ENCODE peak calls at places on chromosomes 3 and 15, in nine cellular contexts. L, V, Q, A, X, R, S, O and K are unnamed samples.

GRCh38 chr15:48221261-48221660 is 15.2 kb downstream of the SLC12A1 start:
- DNase-seq in L (no peak), V (no peak), Q (no peak), A (no peak), X (no peak), R (no peak), S (no peak), O (no peak), K (no peak)

GRCh38 chr15:82129769-82130168 is 84.0 kb upstream of the MEX3B start:
- DNase-seq in L (no peak), V (no peak), Q (no peak), A (no peak), X (peak; percentile 87), R (no peak), S (no peak), O (peak; percentile 16), K (no peak)

GRCh38 chr15:80906159-80906775 is 83.4 kb downstream of the MESD start:
- DNase-seq in L (no peak), V (no peak), Q (no peak), A (no peak), X (peak; percentile 88), R (no peak), S (no peak), O (no peak), K (no peak)

GRCh38 chr3:139187154-139187553 is 142.5 kb upstream of the PRR23C start:
- DNase-seq in L (no peak), V (no peak), Q (no peak), A (peak; percentile 48), X (no peak), R (no peak), S (no peak), O (peak; percentile 26), K (no peak)

GRCh38 chr3:186220886-186221285 is 112.0 kb upstream of the ETV5 start:
- DNase-seq in L (no peak), V (peak; percentile 46), Q (no peak), A (no peak), X (no peak), R (peak; percentile 61), S (no peak), O (no peak), K (no peak)

GRCh38 chr15:81642451-81642990 is 268.5 kb upstream of the TMC3 start:
- DNase-seq in L (no peak), V (no peak), Q (no peak), A (no peak), X (no peak), R (no peak), S (peak; percentile 56), O (peak; percentile 56), K (no peak)

GRCh38 chr15:85782112-85782511 is 12.6 kb downstream of the KLHL25 start:
- DNase-seq in L (no peak), V (no peak), Q (no peak), A (no peak), X (no peak), R (no peak), S (no peak), O (no peak), K (no peak)

GRCh38 chr3:121803921-121804320 is 30.9 kb downstream of the IQCB1 start:
- DNase-seq in L (no peak), V (no peak), Q (no peak), A (no peak), X (no peak), R (no peak), S (no peak), O (no peak), K (no peak)

GRCh38 chr3:78148986-78149717 is 1109.3 kb downstream of the ROBO2 start:
- DNase-seq in L (no peak), V (no peak), Q (no peak), A (no peak), X (peak; percentile 59), R (no peak), S (no peak), O (no peak), K (no peak)

GRCh38 chr3:88775026-88775690 is 332.3 kb upstream of the EPHA3 start:
- DNase-seq in L (no peak), V (no peak), Q (no peak), A (no peak), X (no peak), R (no peak), S (no peak), O (no peak), K (no peak)

GRCh38 chr3:126082334-126083137 is 1.4 kb downstream of the SLC41A3 start:
- DNase-seq in L (no peak), V (no peak), Q (no peak), A (no peak), X (no peak), R (no peak), S (no peak), O (no peak), K (no peak)

GRCh38 chr3:159170436-159171003 is 368.7 kb downstream of the MFSD1 start:
- DNase-seq in L (no peak), V (no peak), Q (no peak), A (no peak), X (peak; percentile 59), R (no peak), S (no peak), O (no peak), K (no peak)

GRCh38 chr15:31262901-31263671 is 63.5 kb upstream of the KLF13 start:
- DNase-seq in L (no peak), V (no peak), Q (no peak), A (peak; percentile 40), X (no peak), R (peak; percentile 21), S (peak; percentile 82), O (no peak), K (peak; percentile 72)

DNA sequence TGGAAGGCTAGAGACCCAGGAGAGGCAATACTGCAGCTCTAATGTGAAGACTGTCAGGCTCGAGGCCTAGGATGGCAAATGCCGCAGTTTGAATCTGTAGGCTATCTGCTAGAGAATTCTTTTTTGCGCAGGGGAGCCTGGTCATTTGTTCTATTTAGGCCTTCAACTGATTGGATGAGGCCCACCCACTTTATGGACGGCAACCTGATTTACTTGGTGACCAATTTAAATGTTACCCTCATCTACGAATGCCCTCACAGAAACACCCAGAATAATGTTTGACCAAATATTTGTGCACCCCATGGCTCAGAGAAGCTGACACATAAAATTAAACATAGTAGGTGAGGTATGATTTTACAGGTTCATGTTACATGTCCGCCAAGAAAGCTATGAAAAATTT is 300.7 kb upstream of the GRM7 start:
- DNase-seq in L (no peak), V (no peak), Q (no peak), A (no peak), X (no peak), R (no peak), S (no peak), O (no peak), K (no peak)
- H3K4me3 ChIP-seq in L (no peak overlapping the region), V (no peak overlapping the region), Q (no peak overlapping the region), A (no peak overlapping the region), X (no peak overlapping the region), R (no peak overlapping the region), S (no peak overlapping the region), O (no peak overlapping the region), K (no peak overlapping the region)

GRCh38 chr15:75338661-75339240 is 2.9 kb downstream of the COMMD4 start:
- DNase-seq in L (no peak), V (no peak), Q (no peak), A (no peak), X (no peak), R (no peak), S (no peak), O (no peak), K (no peak)

GRCh38 chr15:75335313-75335704 is 554 bp upstream of the COMMD4 start:
- DNase-seq in L (no peak), V (no peak), Q (no peak), A (no peak), X (peak; percentile 9), R (no peak), S (no peak), O (no peak), K (no peak)

GRCh38 chr15:75339531-75340240 is 3.8 kb downstream of the COMMD4 start:
- DNase-seq in L (no peak), V (no peak), Q (no peak), A (no peak), X (no peak), R (no peak), S (no peak), O (no peak), K (no peak)

GRCh38 chr15:75335705-75336355 is at the start of gene COMMD4:
- DNase-seq in L (peak; percentile 96), V (peak; percentile 94), Q (peak; percentile 97), A (peak; percentile 98), X (peak; percentile 96), R (peak; percentile 98), S (peak; percentile 93), O (peak; percentile 97), K (peak; percentile 96)
- H3K27ac ChIP-seq in L (peak within 1 kb of the TSS; percentile 14), V (peak within 1 kb of the TSS; percentile 73), Q (peak within 1 kb of the TSS; percentile 79), A (no peak within 1 kb of the TSS), X (peak within 1 kb of the TSS; percentile 2), R (peak within 1 kb of the TSS; percentile 72), S (no peak within 1 kb of the TSS), O (peak within 1 kb of the TSS; percentile 65), K (peak within 1 kb of the TSS; percentile 79)

GRCh38 chr15:96466548-96466947 is 136.0 kb downstream of the NR2F2 start:
- DNase-seq in L (no peak), V (no peak), Q (no peak), A (no peak), X (no peak), R (no peak), S (no peak), O (no peak), K (no peak)

GRCh38 chr15:96457852-96458251 is 127.4 kb downstream of the NR2F2 start:
- DNase-seq in L (no peak), V (no peak), Q (no peak), A (no peak), X (no peak), R (no peak), S (no peak), O (no peak), K (no peak)

GRCh38 chr15:96460106-96460505 is 129.6 kb downstream of the NR2F2 start:
- DNase-seq in L (no peak), V (no peak), Q (no peak), A (no peak), X (no peak), R (no peak), S (no peak), O (no peak), K (no peak)

GRCh38 chr15:96463376-96463775 is 132.9 kb downstream of the NR2F2 start:
- DNase-seq in L (no peak), V (no peak), Q (no peak), A (no peak), X (no peak), R (no peak), S (no peak), O (no peak), K (no peak)

GRCh38 chr15:96462768-96463167 is 132.3 kb downstream of the NR2F2 start:
- DNase-seq in L (no peak), V (no peak), Q (no peak), A (no peak), X (peak; percentile 21), R (no peak), S (no peak), O (no peak), K (no peak)
- TF ChIP-seq CTCF in L (no peak), V (no peak), Q (no peak), A (no peak), X (peak; percentile 54), R (no peak), S (no peak), O (no peak), K (no peak)

DNA sequence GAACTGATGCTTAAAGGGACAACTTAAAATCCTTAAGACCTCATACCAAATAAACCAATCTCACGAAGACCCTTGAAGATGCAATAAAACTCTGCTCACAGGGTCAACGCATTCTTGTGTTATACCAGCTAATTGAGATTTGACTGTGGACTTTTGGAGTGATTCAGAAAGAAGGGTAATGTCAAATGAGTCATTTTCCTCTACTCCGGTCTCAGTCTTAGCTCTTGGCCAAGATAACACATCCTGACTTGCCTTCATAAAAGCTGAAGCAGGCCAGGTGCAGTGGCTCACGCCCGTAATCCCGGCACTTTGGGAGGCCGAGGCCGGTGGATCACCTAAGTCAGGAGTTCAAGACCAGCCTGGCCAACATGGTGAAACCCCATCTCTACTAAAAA is 3.8 kb downstream of the PKM start:
- DNase-seq in L (no peak), V (no peak), Q (no peak), A (peak; percentile 30), X (peak; percentile 84), R (no peak), S (no peak), O (peak; percentile 71), K (no peak)
- H3K4me3 ChIP-seq in L (no peak overlapping the region), V (no peak overlapping the region), Q (no peak overlapping the region), A (peak overlapping the region; percentile 1), X (peak overlapping the region; percentile 93), R (no peak overlapping the region), S (no peak overlapping the region), O (no peak overlapping the region), K (peak overlapping the region; percentile 39)